ENCODE peak calls at places on chromosomes 4 and X, in nine cellular contexts. One of them, this sample, is unnamed. For H3K4me1 and H3K9me3, the result is how much of the 10 kb centered on the place peaks cover.

GRCh38 chr4:43453058-43453457 is 560.5 kb downstream of the GRXCR1 start:
- DNase-seq in iPS DF 6.9: no peak
- DNase-seq in CD4-positive, alpha-beta memory T cell: no peak
- DNase-seq in psoas muscle: no peak
- DNase-seq in adrenal gland: no peak
- DNase-seq in esophagus muscularis mucosa: no peak
- DNase-seq in mucosa of descending colon: no peak
- DNase-seq in prostate gland: no peak
- DNase-seq in A549: no peak
- DNase-seq in this sample: no peak

GRCh38 chr4:73599182-73599581 is 21.1 kb downstream of the RASSF6 start:
- DNase-seq in esophagus muscularis mucosa: no peak
- DNase-seq in A549: peak
- DNase-seq in iPS DF 6.9: peak
- DNase-seq in prostate gland: no peak
- DNase-seq in CD4-positive, alpha-beta memory T cell: no peak
- DNase-seq in mucosa of descending colon: peak
- DNase-seq in psoas muscle: no peak
- DNase-seq in adrenal gland: no peak
- DNase-seq in this sample: no peak

GRCh38 chrX:154654925-154655324 is 1.5 kb upstream of the CTAG2 start:
- DNase-seq in A549: no peak
- DNase-seq in prostate gland: no peak
- DNase-seq in adrenal gland: no peak
- DNase-seq in psoas muscle: no peak
- DNase-seq in esophagus muscularis mucosa: no peak
- DNase-seq in CD4-positive, alpha-beta memory T cell: no peak
- DNase-seq in mucosa of descending colon: no peak
- DNase-seq in iPS DF 6.9: no peak
- DNase-seq in this sample: no peak

GRCh38 chrX:71107762-71108360 is 1.3 kb upstream of the CXorf65 start:
- DNase-seq in psoas muscle: no peak
- DNase-seq in prostate gland: no peak
- DNase-seq in iPS DF 6.9: no peak
- DNase-seq in adrenal gland: no peak
- DNase-seq in esophagus muscularis mucosa: no peak
- DNase-seq in mucosa of descending colon: no peak
- DNase-seq in CD4-positive, alpha-beta memory T cell: peak
- DNase-seq in A549: no peak
- DNase-seq in this sample: no peak

GRCh38 chr4:135269125-135269772 is 1067.7 kb upstream of the PABPC4L start:
- DNase-seq in prostate gland: no peak
- DNase-seq in CD4-positive, alpha-beta memory T cell: no peak
- DNase-seq in iPS DF 6.9: no peak
- DNase-seq in A549: no peak
- DNase-seq in adrenal gland: no peak
- DNase-seq in psoas muscle: no peak
- DNase-seq in esophagus muscularis mucosa: no peak
- DNase-seq in mucosa of descending colon: no peak
- DNase-seq in this sample: no peak

GRCh38 chr4:8617486-8618040 is 25.0 kb downstream of the CPZ start:
- DNase-seq in esophagus muscularis mucosa: no peak
- DNase-seq in adrenal gland: no peak
- DNase-seq in iPS DF 6.9: no peak
- DNase-seq in psoas muscle: peak
- DNase-seq in A549: no peak
- DNase-seq in CD4-positive, alpha-beta memory T cell: no peak
- DNase-seq in prostate gland: no peak
- DNase-seq in mucosa of descending colon: no peak
- DNase-seq in this sample: no peak

GRCh38 chr4:6461301-6462165 is 10.9 kb downstream of the PPP2R2C start:
- DNase-seq in psoas muscle: no peak
- DNase-seq in mucosa of descending colon: no peak
- DNase-seq in A549: no peak
- DNase-seq in iPS DF 6.9: no peak
- DNase-seq in prostate gland: no peak
- DNase-seq in esophagus muscularis mucosa: no peak
- DNase-seq in adrenal gland: no peak
- DNase-seq in CD4-positive, alpha-beta memory T cell: no peak
- DNase-seq in this sample: no peak

GRCh38 chr4:141447761-141448160 is 188.6 kb upstream of the IL15 start:
- DNase-seq in esophagus muscularis mucosa: no peak
- DNase-seq in psoas muscle: no peak
- DNase-seq in A549: no peak
- DNase-seq in mucosa of descending colon: no peak
- DNase-seq in prostate gland: no peak
- DNase-seq in adrenal gland: no peak
- DNase-seq in iPS DF 6.9: no peak
- DNase-seq in CD4-positive, alpha-beta memory T cell: no peak
- DNase-seq in this sample: no peak

GRCh38 chr4:182339246-182339645 is 96.0 kb downstream of the TENM3 start:
- DNase-seq in esophagus muscularis mucosa: no peak
- DNase-seq in prostate gland: no peak
- DNase-seq in CD4-positive, alpha-beta memory T cell: no peak
- DNase-seq in psoas muscle: no peak
- DNase-seq in mucosa of descending colon: no peak
- DNase-seq in iPS DF 6.9: peak
- DNase-seq in A549: no peak
- DNase-seq in adrenal gland: no peak
- DNase-seq in this sample: peak

GRCh38 chrX:36583674-36584073 is 424.5 kb upstream of the FAM47C start:
- DNase-seq in mucosa of descending colon: no peak
- DNase-seq in iPS DF 6.9: no peak
- DNase-seq in prostate gland: no peak
- DNase-seq in CD4-positive, alpha-beta memory T cell: no peak
- DNase-seq in esophagus muscularis mucosa: no peak
- DNase-seq in adrenal gland: no peak
- DNase-seq in A549: no peak
- DNase-seq in psoas muscle: no peak
- DNase-seq in this sample: no peak

GRCh38 chr4:79906996-79907395 is 166.0 kb downstream of the ANTXR2 start:
- DNase-seq in esophagus muscularis mucosa: no peak
- DNase-seq in psoas muscle: no peak
- DNase-seq in adrenal gland: no peak
- DNase-seq in CD4-positive, alpha-beta memory T cell: no peak
- DNase-seq in A549: no peak
- DNase-seq in mucosa of descending colon: no peak
- DNase-seq in iPS DF 6.9: no peak
- DNase-seq in prostate gland: no peak
- DNase-seq in this sample: no peak

GRCh38 chr4:84917869-84918600 is 48.5 kb downstream of the WDFY3 start:
- DNase-seq in A549: no peak
- DNase-seq in adrenal gland: no peak
- DNase-seq in prostate gland: no peak
- DNase-seq in esophagus muscularis mucosa: no peak
- DNase-seq in iPS DF 6.9: no peak
- DNase-seq in psoas muscle: no peak
- DNase-seq in CD4-positive, alpha-beta memory T cell: no peak
- DNase-seq in mucosa of descending colon: no peak
- DNase-seq in this sample: no peak

GRCh38 chr4:65193985-65194384 is 476.3 kb downstream of the EPHA5 start:
- DNase-seq in esophagus muscularis mucosa: no peak
- DNase-seq in A549: no peak
- DNase-seq in iPS DF 6.9: no peak
- DNase-seq in CD4-positive, alpha-beta memory T cell: no peak
- DNase-seq in psoas muscle: no peak
- DNase-seq in prostate gland: no peak
- DNase-seq in adrenal gland: no peak
- DNase-seq in mucosa of descending colon: no peak
- DNase-seq in this sample: no peak

GRCh38 chr4:68152411-68152810 is 22.7 kb upstream of the TMPRSS11F start:
- DNase-seq in CD4-positive, alpha-beta memory T cell: no peak
- DNase-seq in adrenal gland: no peak
- DNase-seq in iPS DF 6.9: no peak
- DNase-seq in esophagus muscularis mucosa: no peak
- DNase-seq in A549: peak
- DNase-seq in prostate gland: no peak
- DNase-seq in psoas muscle: no peak
- DNase-seq in mucosa of descending colon: no peak
- DNase-seq in this sample: no peak

GRCh38 chr4:7206856-7207567 is 14.7 kb downstream of the SORCS2 start:
- DNase-seq in psoas muscle: peak
- DNase-seq in A549: peak
- DNase-seq in iPS DF 6.9: no peak
- DNase-seq in CD4-positive, alpha-beta memory T cell: no peak
- DNase-seq in esophagus muscularis mucosa: no peak
- DNase-seq in prostate gland: peak
- DNase-seq in adrenal gland: peak
- DNase-seq in mucosa of descending colon: peak
- DNase-seq in this sample: no peak

GRCh38 chrX:115449742-115450141 is 111.2 kb upstream of the PLS3 start:
- DNase-seq in esophagus muscularis mucosa: no peak
- DNase-seq in prostate gland: no peak
- DNase-seq in adrenal gland: peak
- DNase-seq in A549: peak
- DNase-seq in CD4-positive, alpha-beta memory T cell: no peak
- DNase-seq in psoas muscle: peak
- DNase-seq in iPS DF 6.9: no peak
- DNase-seq in mucosa of descending colon: peak
- DNase-seq in this sample: peak

GRCh38 chr4:150096625-150097024 is 18.4 kb downstream of the DCLK2 start:
- DNase-seq in mucosa of descending colon: no peak
- DNase-seq in psoas muscle: no peak
- DNase-seq in iPS DF 6.9: no peak
- DNase-seq in A549: no peak
- DNase-seq in esophagus muscularis mucosa: no peak
- DNase-seq in CD4-positive, alpha-beta memory T cell: no peak
- DNase-seq in adrenal gland: no peak
- DNase-seq in prostate gland: no peak
- DNase-seq in this sample: no peak

GRCh38 chr4:150094676-150095075 is 16.4 kb downstream of the DCLK2 start:
- DNase-seq in iPS DF 6.9: no peak
- DNase-seq in CD4-positive, alpha-beta memory T cell: no peak
- DNase-seq in mucosa of descending colon: no peak
- DNase-seq in psoas muscle: no peak
- DNase-seq in A549: no peak
- DNase-seq in adrenal gland: no peak
- DNase-seq in prostate gland: no peak
- DNase-seq in esophagus muscularis mucosa: no peak
- DNase-seq in this sample: no peak

GRCh38 chr4:150087007-150087406 is 8.8 kb downstream of the DCLK2 start:
- DNase-seq in CD4-positive, alpha-beta memory T cell: no peak
- DNase-seq in prostate gland: no peak
- DNase-seq in mucosa of descending colon: no peak
- DNase-seq in adrenal gland: no peak
- DNase-seq in psoas muscle: no peak
- DNase-seq in esophagus muscularis mucosa: no peak
- DNase-seq in A549: no peak
- DNase-seq in iPS DF 6.9: no peak
- DNase-seq in this sample: no peak

GRCh38 chr4:150089732-150090131 is 11.5 kb downstream of the DCLK2 start:
- DNase-seq in psoas muscle: no peak
- DNase-seq in adrenal gland: no peak
- DNase-seq in esophagus muscularis mucosa: no peak
- DNase-seq in A549: no peak
- DNase-seq in prostate gland: no peak
- DNase-seq in CD4-positive, alpha-beta memory T cell: no peak
- DNase-seq in mucosa of descending colon: no peak
- DNase-seq in iPS DF 6.9: no peak
- DNase-seq in this sample: no peak

DNA sequence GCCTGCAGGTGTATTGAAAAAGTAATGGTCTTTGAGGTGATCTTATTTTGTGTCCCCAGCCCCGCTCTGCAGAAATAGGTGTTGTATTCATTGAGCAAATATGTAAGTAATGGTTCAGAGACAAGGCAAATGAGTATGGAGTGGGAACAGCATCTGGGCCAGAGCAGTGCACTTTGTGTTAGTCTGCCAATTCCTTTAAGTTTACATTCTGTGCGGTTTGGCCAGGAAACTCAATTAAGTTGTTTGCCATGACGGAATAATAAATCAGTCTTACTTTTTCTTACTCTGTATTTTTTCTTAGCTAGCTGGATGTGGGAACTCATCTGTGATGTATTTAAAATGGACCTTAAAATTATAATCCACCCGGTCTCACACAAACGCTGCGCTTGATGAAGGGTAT is 12.6 kb downstream of the DCLK2 start:
- DNase-seq in mucosa of descending colon: no peak
- DNase-seq in prostate gland: peak
- DNase-seq in A549: no peak
- DNase-seq in CD4-positive, alpha-beta memory T cell: no peak
- DNase-seq in adrenal gland: no peak
- DNase-seq in esophagus muscularis mucosa: no peak
- DNase-seq in iPS DF 6.9: no peak
- DNase-seq in psoas muscle: no peak
- DNase-seq in this sample: no peak
- H3K4me1 ChIP-seq in mucosa of descending colon: under half
- H3K4me1 ChIP-seq in prostate gland: under half
- H3K4me1 ChIP-seq in A549: under half
- H3K4me1 ChIP-seq in CD4-positive, alpha-beta memory T cell: under half
- H3K4me1 ChIP-seq in adrenal gland: under half
- H3K4me1 ChIP-seq in esophagus muscularis mucosa: under half
- H3K4me1 ChIP-seq in iPS DF 6.9: under half
- H3K4me1 ChIP-seq in psoas muscle: under half
- H3K4me1 ChIP-seq in this sample: under half

GRCh38 chr4:99285387-99285786 is 5.4 kb downstream of the ADH1A start:
- DNase-seq in esophagus muscularis mucosa: no peak
- DNase-seq in A549: no peak
- DNase-seq in prostate gland: no peak
- DNase-seq in mucosa of descending colon: no peak
- DNase-seq in psoas muscle: no peak
- DNase-seq in iPS DF 6.9: no peak
- DNase-seq in adrenal gland: no peak
- DNase-seq in CD4-positive, alpha-beta memory T cell: no peak
- DNase-seq in this sample: no peak
- H3K4me3 ChIP-seq in esophagus muscularis mucosa: no peak
- H3K4me3 ChIP-seq in A549: no peak
- H3K4me3 ChIP-seq in prostate gland: no peak
- H3K4me3 ChIP-seq in mucosa of descending colon: no peak
- H3K4me3 ChIP-seq in psoas muscle: no peak
- H3K4me3 ChIP-seq in iPS DF 6.9: no peak
- H3K4me3 ChIP-seq in adrenal gland: no peak
- H3K4me3 ChIP-seq in CD4-positive, alpha-beta memory T cell: no peak
- H3K4me3 ChIP-seq in this sample: no peak

DNA sequence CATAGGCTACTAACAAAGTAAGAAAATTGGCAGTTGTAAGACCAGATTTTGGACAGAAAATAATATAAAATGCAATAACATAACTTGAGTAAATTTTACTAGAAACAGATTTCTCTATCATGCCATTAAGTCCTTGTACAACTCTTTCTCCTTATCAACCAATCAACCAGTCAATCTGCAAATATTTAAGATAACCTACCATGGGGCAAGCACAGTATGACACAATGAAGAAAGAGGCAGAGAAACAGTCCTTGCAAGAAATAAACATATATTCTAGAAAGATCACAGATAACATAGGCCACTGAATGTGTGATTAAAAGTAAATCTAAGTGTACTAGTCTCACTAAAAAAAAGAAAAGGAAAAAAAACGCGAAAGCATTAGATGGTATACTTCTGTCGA is 194.8 kb downstream of the PPP3CA start:
- DNase-seq in iPS DF 6.9: no peak
- DNase-seq in mucosa of descending colon: no peak
- DNase-seq in psoas muscle: no peak
- DNase-seq in esophagus muscularis mucosa: no peak
- DNase-seq in CD4-positive, alpha-beta memory T cell: no peak
- DNase-seq in A549: no peak
- DNase-seq in adrenal gland: no peak
- DNase-seq in prostate gland: no peak
- DNase-seq in this sample: no peak
- H3K9me3 ChIP-seq in iPS DF 6.9: under half
- H3K9me3 ChIP-seq in mucosa of descending colon: under half
- H3K9me3 ChIP-seq in psoas muscle: under half
- H3K9me3 ChIP-seq in esophagus muscularis mucosa: under half
- H3K9me3 ChIP-seq in CD4-positive, alpha-beta memory T cell: under half
- H3K9me3 ChIP-seq in A549: under half
- H3K9me3 ChIP-seq in adrenal gland: under half
- H3K9me3 ChIP-seq in prostate gland: under half
- H3K9me3 ChIP-seq in this sample: under half

GRCh38 chr4:1078490-1078889 is 34.9 kb downstream of the RNF212 start:
- DNase-seq in prostate gland: no peak
- DNase-seq in iPS DF 6.9: no peak
- DNase-seq in esophagus muscularis mucosa: no peak
- DNase-seq in adrenal gland: no peak
- DNase-seq in A549: no peak
- DNase-seq in psoas muscle: no peak
- DNase-seq in CD4-positive, alpha-beta memory T cell: no peak
- DNase-seq in mucosa of descending colon: no peak
- DNase-seq in this sample: no peak
- H3K4me1 ChIP-seq in prostate gland: under half
- H3K4me1 ChIP-seq in iPS DF 6.9: under half
- H3K4me1 ChIP-seq in esophagus muscularis mucosa: under half
- H3K4me1 ChIP-seq in adrenal gland: under half
- H3K4me1 ChIP-seq in A549: under half
- H3K4me1 ChIP-seq in psoas muscle: under half
- H3K4me1 ChIP-seq in CD4-positive, alpha-beta memory T cell: under half
- H3K4me1 ChIP-seq in mucosa of descending colon: under half
- H3K4me1 ChIP-seq in this sample: under half